ENCODE peak calls at places on chromosomes 1 and 21, in ten cellular contexts. F is WTC11; K is putamen; J is stimulated activated CD4-positive, alpha-beta T cell treated with anti-CD3 and anti-CD28 coated beads, Interleukin-1b, Interleukin-23, amount 100 ng/mL, for 4 hours; P is heart left ventricle; S is GM12865; U is AG08395; O is memory B cell; V is GOT3; D is D721Med. G is an unnamed sample.

GRCh38 chr1:187443939-187444338 is 615.2 kb downstream of the PLA2G4A start:
- DNase-seq in D (no peak), V (no peak), F (no peak), P (no peak), S (no peak), J (no peak), O (no peak), U (no peak), K (no peak), G (no peak)

GRCh38 chr1:173205146-173206051 is 1.7 kb downstream of the TNFSF4 start:
- DNase-seq in O (no peak), P (no peak), S (peak), J (peak), F (no peak), D (no peak), K (no peak), V (no peak), U (peak), G (no peak)

GRCh38 chr1:93437976-93438605 is 9.8 kb upstream of the FNBP1L start:
- DNase-seq in S (peak), D (no peak), J (no peak), O (peak), K (no peak), P (no peak), U (peak), F (no peak), V (no peak), G (no peak)

GRCh38 chr1:86933562-86934377 is 19.3 kb downstream of the HS2ST1 start:
- DNase-seq in J (no peak), K (no peak), S (no peak), D (no peak), P (no peak), F (no peak), V (no peak), O (no peak), U (no peak), G (no peak)

GRCh38 chr1:157073944-157074685 is 25.5 kb downstream of the ETV3L start:
- DNase-seq in F (peak), V (no peak), O (no peak), U (peak), P (peak), D (no peak), K (peak), S (peak), J (no peak), G (no peak)

GRCh38 chr1:160799641-160800040 is 3.7 kb downstream of the LY9 start:
- DNase-seq in V (no peak), D (no peak), P (no peak), F (no peak), S (no peak), J (no peak), O (no peak), U (no peak), K (no peak), G (no peak)

GRCh38 chr21:29477941-29478340 is 179.2 kb downstream of the BACH1 start:
- DNase-seq in V (no peak), S (no peak), J (no peak), U (peak), K (no peak), O (no peak), D (no peak), F (no peak), P (no peak), G (no peak)

GRCh38 chr1:22829001-22829989 is 118.7 kb downstream of the EPHB2 start:
- DNase-seq in K (no peak), D (no peak), J (no peak), U (no peak), O (no peak), F (no peak), P (peak), V (no peak), S (no peak), G (no peak)

GRCh38 chr21:38402795-38403194 is 95.5 kb downstream of the ERG start:
- DNase-seq in P (no peak), U (no peak), O (no peak), V (no peak), S (no peak), K (no peak), J (no peak), F (no peak), D (no peak), G (no peak)

GRCh38 chr1:7506677-7507619 is 264.1 kb upstream of the VAMP3 start:
- DNase-seq in K (no peak), U (no peak), V (no peak), D (no peak), S (no peak), F (no peak), P (no peak), O (no peak), J (no peak), G (no peak)

GRCh38 chr1:57966751-57967406 is 543.0 kb upstream of the DAB1 start:
- DNase-seq in F (peak), K (no peak), P (no peak), U (peak), D (no peak), J (no peak), O (no peak), V (no peak), S (no peak), G (no peak)

GRCh38 chr1:173451981-173452380 is 25.2 kb upstream of the PRDX6 start:
- DNase-seq in O (no peak), V (no peak), J (no peak), D (no peak), P (peak), U (no peak), K (no peak), F (no peak), S (no peak), G (no peak)